ENCODE peak calls at places on chromosomes 6 and 20, in four cellular contexts. O is M059J, F is GM13977, U is posterior cingulate gyrus. L is an unnamed sample.

GRCh38 chr6:93194480-93194879 is 224.9 kb downstream of the EPHA7 start:
- DNase-seq in O (no peak), F (no peak), U (no peak), L (no peak)

GRCh38 chr6:106765496-106765895 is 136.1 kb downstream of the QRSL1 start:
- DNase-seq in U (no peak), F (no peak), O (no peak), L (no peak)

GRCh38 chr20:16710781-16711180 is 19.0 kb upstream of the SNRPB2 start:
- DNase-seq in O (no peak), U (no peak), F (no peak), L (no peak)

GRCh38 chr6:132728616-132729015 is 14.8 kb upstream of the VNN1 start:
- DNase-seq in F (no peak), U (no peak), O (peak), L (no peak)

GRCh38 chr6:25329156-25329555 is 50.0 kb downstream of the CARMIL1 start:
- DNase-seq in O (no peak), F (no peak), U (no peak), L (no peak)

GRCh38 chr20:53922901-53923314 is 147.5 kb downstream of the BCAS1 start:
- DNase-seq in F (no peak), O (no peak), U (no peak), L (no peak)

GRCh38 chr6:114611696-114612095 is 268.9 kb upstream of the HS3ST5 start:
- DNase-seq in U (no peak), O (no peak), F (no peak), L (no peak)

GRCh38 chr20:48733296-48733790 is 94.5 kb downstream of the PREX1 start:
- DNase-seq in F (no peak), U (no peak), O (peak), L (no peak)

GRCh38 chr20:25285856-25286798 is 38.2 kb downstream of the PYGB start:
- DNase-seq in U (peak), F (no peak), O (no peak), L (peak)

GRCh38 chr6:127267742-127268588 is 1.3 kb downstream of the RNF146 start:
- DNase-seq in O (peak), U (no peak), F (no peak), L (no peak)

GRCh38 chr6:142833054-142833453 is 111.9 kb downstream of the HIVEP2 start:
- DNase-seq in U (no peak), O (peak), F (no peak), L (no peak)

GRCh38 chr6:39357998-39358686 is 35.6 kb upstream of the KCNK16 start:
- DNase-seq in O (peak), U (no peak), F (no peak), L (peak)

GRCh38 chr20:46122071-46122470 is 4.0 kb downstream of the CD40 start:
- DNase-seq in F (no peak), O (peak), U (no peak), L (no peak)

GRCh38 chr6:158783851-158784250 is 35.3 kb downstream of the EZR start:
- DNase-seq in F (no peak), O (no peak), U (no peak), L (no peak)

GRCh38 chr6:91366781-91367180 is 779.9 kb upstream of the MAP3K7 start:
- DNase-seq in O (no peak), F (no peak), U (no peak), L (no peak)

GRCh38 chr6:138517635-138518034 is 18.3 kb upstream of the NHSL1 start:
- DNase-seq in F (peak), O (peak), U (peak), L (no peak)

GRCh38 chr6:2168480-2168879 is 76.9 kb downstream of the GMDS start:
- DNase-seq in O (no peak), U (no peak), F (no peak), L (no peak)

GRCh38 chr6:36306365-36306764 is 30.3 kb downstream of the BNIP5 start:
- DNase-seq in O (no peak), F (no peak), U (no peak), L (no peak)

GRCh38 chr6:157635388-157636244 is 187.4 kb upstream of the SNX9 start:
- DNase-seq in O (no peak), F (no peak), U (no peak), L (no peak)

GRCh38 chr6:167272618-167273379 is 18.3 kb upstream of the UNC93A start:
- DNase-seq in F (no peak), O (no peak), U (no peak), L (no peak)

GRCh38 chr6:144953552-144954240 is 668.6 kb downstream of the UTRN start:
- DNase-seq in U (no peak), O (peak), F (no peak), L (no peak)

GRCh38 chr6:27129095-27129815 is 118.2 kb upstream of the PRSS16 start:
- DNase-seq in U (no peak), O (peak), F (no peak), L (no peak)

GRCh38 chr6:160154471-160154870 is 32.9 kb downstream of the SLC22A1 start:
- DNase-seq in U (no peak), O (no peak), F (no peak), L (no peak)

GRCh38 chr6:123518441-123519190 is 118.1 kb downstream of the TRDN start:
- DNase-seq in U (no peak), F (no peak), O (no peak), L (no peak)

GRCh38 chr20:48782901-48783308 is 44.9 kb downstream of the PREX1 start:
- DNase-seq in F (no peak), O (no peak), U (no peak), L (no peak)

GRCh38 chr6:142420822-142421221 is 119.0 kb downstream of the ADGRG6 start:
- DNase-seq in F (no peak), O (no peak), U (no peak), L (no peak)

GRCh38 chr6:86825436-86825835 is 111.9 kb upstream of the HTR1E start:
- DNase-seq in U (no peak), O (no peak), F (no peak), L (no peak)

GRCh38 chr6:144999127-144999526 is 714.0 kb downstream of the UTRN start:
- DNase-seq in F (no peak), U (no peak), O (no peak), L (no peak)

GRCh38 chr20:31869942-31870702 is at the start of the genes DUSP15 and TTLL9:
- DNase-seq in O (no peak), U (peak), F (peak), L (peak)

GRCh38 chr6:51077967-51078518 is 259.4 kb downstream of the TFAP2B start:
- DNase-seq in O (peak), U (no peak), F (no peak), L (no peak)

GRCh38 chr6:67757465-67758033 is 877.5 kb upstream of the ADGRB3 start:
- DNase-seq in U (no peak), O (no peak), F (no peak), L (no peak)

GRCh38 chr6:134099770-134100169 is 47.3 kb upstream of the SLC2A12 start:
- DNase-seq in U (no peak), O (no peak), F (no peak), L (no peak)

GRCh38 chr6:130164251-130164650 is 58.5 kb downstream of the SAMD3 start:
- DNase-seq in O (no peak), U (no peak), F (no peak), L (no peak)

GRCh38 chr20:53069121-53069520 is 97.0 kb downstream of the TSHZ2 start:
- DNase-seq in F (no peak), O (no peak), U (no peak), L (no peak)

GRCh38 chr6:154824076-154824475 is 90.9 kb downstream of the SCAF8 start:
- DNase-seq in O (no peak), U (no peak), F (no peak), L (no peak)

GRCh38 chr6:32947552-32948465 is 5.1 kb downstream of the HLA-DMA start:
- DNase-seq in O (peak), F (no peak), U (no peak), L (peak)

GRCh38 chr6:82396964-82397761 is 33.5 kb downstream of the TPBG start:
- DNase-seq in O (peak), F (no peak), U (no peak), L (no peak)

GRCh38 chr20:43689165-43689564 is 22.3 kb downstream of the MYBL2 start:
- DNase-seq in U (no peak), F (no peak), O (no peak), L (no peak)

GRCh38 chr6:6351626-6352025 is 31.2 kb upstream of the F13A1 start:
- DNase-seq in F (no peak), O (peak), U (no peak), L (no peak)

L was measured in upper lobe of left lung.